ENCODE peak calls at places on chromosomes 16 and 17, in nine cellular contexts. E is H1, P is adrenal gland, R is tibial nerve, I is endothelial cell of umbilical vein, Y is GM12878, U is uterus, N is right lobe of liver, T is ovary. C is an unnamed sample.
A peak's percentile ranks its signal among the peaks of the same experiment; 100 is the strongest.

GRCh38 chr17:78736526-78737079 is 45.5 kb downstream of the CYTH1 start:
- DNase-seq in N (no peak), U (peak; percentile 52), I (peak; percentile 79), Y (no peak), R (peak; percentile 60), T (no peak), P (no peak), E (no peak), C (no peak)

GRCh38 chr17:37711113-37711512 is 33.7 kb downstream of the HNF1B start:
- DNase-seq in R (no peak), T (no peak), U (no peak), P (no peak), Y (no peak), E (no peak), N (no peak), I (no peak), C (no peak)

GRCh38 chr17:68539536-68540469 is 27.6 kb downstream of the PRKAR1A start:
- DNase-seq in T (no peak), U (peak; percentile 49), R (peak; percentile 48), Y (no peak), N (peak; percentile 55), E (no peak), P (no peak), I (no peak), C (no peak)

GRCh38 chr17:7220593-7221280 is 999 bp downstream of the ACADVL start:
- DNase-seq in N (peak; percentile 77), U (peak; percentile 52), Y (no peak), P (peak; percentile 80), R (no peak), I (peak; percentile 78), T (no peak), E (peak; percentile 73), C (no peak)

GRCh38 chr17:44409309-44410028 is 20.0 kb upstream of the ITGA2B start:
- DNase-seq in N (no peak), U (no peak), P (no peak), R (no peak), I (no peak), Y (no peak), T (no peak), E (no peak), C (no peak)

GRCh38 chr17:1485311-1485747 is 7.2 kb downstream of the MYO1C start:
- DNase-seq in R (no peak), T (peak; percentile 80), E (no peak), U (peak; percentile 64), Y (no peak), I (peak; percentile 26), P (peak; percentile 39), N (no peak), C (no peak)

GRCh38 chr16:47905771-47906170 is 250.0 kb downstream of the ABCC12 start:
- DNase-seq in P (no peak), R (no peak), E (no peak), N (no peak), I (no peak), T (no peak), U (no peak), Y (no peak), C (no peak)

GRCh38 chr17:31604936-31605335 is 213.5 kb downstream of the RAB11FIP4 start:
- DNase-seq in P (no peak), U (no peak), N (no peak), Y (no peak), T (no peak), R (no peak), E (no peak), I (no peak), C (no peak)

GRCh38 chr17:44362964-44363612 is 565 bp downstream of the FAM171A2 start:
- DNase-seq in R (no peak), P (no peak), U (peak; percentile 33), T (peak; percentile 60), I (peak; percentile 18), E (peak; percentile 66), N (peak; percentile 50), Y (no peak), C (no peak)

GRCh38 chr16:31071861-31072260 is 2.2 kb downstream of the ZNF668 start:
- DNase-seq in U (no peak), E (no peak), N (no peak), R (no peak), T (no peak), Y (no peak), P (no peak), I (peak; percentile 21), C (no peak)

GRCh38 chr17:2602597-2603017 is 9.2 kb downstream of the PAFAH1B1 start:
- DNase-seq in P (no peak), N (no peak), R (no peak), U (no peak), I (peak; percentile 24), E (no peak), T (no peak), Y (no peak), C (no peak)

DNA sequence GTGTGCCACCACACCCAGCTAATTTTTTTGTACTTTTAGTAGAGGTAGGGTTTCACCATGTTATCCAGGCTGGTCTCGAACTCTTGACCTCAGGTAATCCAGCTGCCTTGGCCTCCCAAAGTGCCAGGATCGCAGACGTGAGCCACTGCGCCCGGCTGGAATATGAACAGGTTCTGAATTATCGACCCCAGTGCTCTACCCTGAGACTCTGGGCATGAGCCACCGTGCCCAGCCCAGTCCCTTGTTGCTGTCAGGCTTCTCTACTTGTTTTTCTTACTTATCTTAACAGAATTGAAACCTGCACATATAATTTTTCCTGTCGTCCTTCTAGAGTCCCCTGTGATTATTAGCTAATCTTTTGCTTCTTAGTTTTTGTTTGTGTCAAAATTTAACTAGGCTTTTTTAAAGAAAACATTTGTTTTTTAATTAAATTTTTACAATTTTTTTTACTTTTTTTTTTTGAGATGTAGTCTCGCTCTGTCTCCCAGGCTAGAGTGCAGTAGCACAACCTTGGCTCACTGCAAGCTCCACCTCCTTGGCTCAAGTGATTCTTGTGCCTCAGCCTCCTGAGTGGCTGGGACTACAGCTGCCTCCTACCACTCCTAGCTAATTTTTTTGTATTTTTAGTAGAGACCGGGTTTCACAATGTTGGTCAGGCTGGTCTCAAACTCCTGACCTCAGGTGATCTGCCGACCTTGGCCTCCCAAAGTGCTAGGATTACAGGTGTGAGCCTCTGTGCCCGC is 66.7 kb downstream of the AP2B1 start:
- DNase-seq in I (no peak), U (no peak), N (no peak), E (no peak), R (no peak), Y (no peak), T (no peak), P (peak; percentile 31), C (no peak)
- TF ChIP-seq POLR2A in I (no peak), U (no peak), N (no peak), E (no peak), R (no peak), Y (no peak), T (no peak), P (no peak), C (no peak)

GRCh38 chr16:27235055-27235937 is 32.0 kb downstream of the KDM8 start:
- DNase-seq in N (peak; percentile 76), Y (peak; percentile 38), T (peak; percentile 86), I (peak; percentile 96), U (peak; percentile 83), R (peak; percentile 88), P (peak; percentile 91), E (no peak), C (peak; percentile 19)

GRCh38 chr16:27236635-27237228 is 31.8 kb downstream of the NSMCE1 start:
- DNase-seq in N (no peak), R (no peak), I (no peak), T (peak; percentile 3), E (no peak), U (no peak), Y (no peak), P (no peak), C (no peak)

GRCh38 chr16:27234603-27235002 is 31.3 kb downstream of the KDM8 start:
- DNase-seq in Y (no peak), I (no peak), T (no peak), P (no peak), R (no peak), E (no peak), U (no peak), N (no peak), C (no peak)

GRCh38 chr16:27237229-27238015 is 31.1 kb downstream of the NSMCE1 start:
- DNase-seq in E (no peak), R (no peak), U (peak; percentile 13), P (no peak), N (no peak), T (peak; percentile 34), Y (peak; percentile 82), I (peak; percentile 80), C (no peak)

DNA sequence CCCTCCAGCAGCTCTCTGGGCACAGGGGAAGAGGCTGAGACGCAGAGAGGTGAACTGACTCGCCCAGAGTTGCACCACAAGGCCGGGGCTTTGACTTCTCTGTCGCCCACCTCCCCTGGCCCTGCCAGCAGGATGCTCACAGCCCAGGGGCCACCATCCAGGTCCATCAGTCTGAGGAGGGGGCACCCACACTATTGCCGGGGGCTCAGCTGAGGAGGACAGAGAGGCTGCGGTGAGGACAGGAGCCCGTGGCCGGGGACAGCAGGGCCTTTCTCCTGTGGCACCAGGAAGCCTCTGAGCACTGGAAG is 32.6 kb downstream of the KDM8 start:
- DNase-seq in N (no peak), U (no peak), T (peak; percentile 37), I (no peak), E (no peak), R (no peak), P (no peak), Y (no peak), C (no peak)
- H3K4me1 ChIP-seq in N (peaks cover 12% of the 10 kb centered on the region), U (no peaks in the 10 kb centered on the region), T (peaks cover 7% of the 10 kb centered on the region), I (peaks cover 60% of the 10 kb centered on the region), E (no peaks in the 10 kb centered on the region), R (peaks cover 24% of the 10 kb centered on the region), P (peaks cover 43% of the 10 kb centered on the region), Y (peaks cover 56% of the 10 kb centered on the region), C (peaks cover 14% of the 10 kb centered on the region)

GRCh38 chr16:4475880-4476790 is at the start of gene HMOX2:
- DNase-seq in Y (peak; percentile 90), P (peak; percentile 91), E (peak; percentile 98), U (peak; percentile 95), I (peak; percentile 95), R (peak; percentile 90), N (peak; percentile 96), T (peak; percentile 96), C (peak; percentile 52)
- H3K4me3 ChIP-seq in Y (peak within 1 kb of the TSS; percentile 98), P (peak within 1 kb of the TSS; percentile 89), E (peak within 1 kb of the TSS; percentile 48), U (peak within 1 kb of the TSS; percentile 61), I (peak within 1 kb of the TSS; percentile 71), R (peak within 1 kb of the TSS; percentile 79), N (peak within 1 kb of the TSS; percentile 94), T (peak within 1 kb of the TSS; percentile 87), C (peak within 1 kb of the TSS; percentile 76)

GRCh38 chr17:42683407-42684031 is 1.2 kb downstream of the CNTNAP1 start:
- DNase-seq in U (peak; percentile 68), Y (no peak), N (no peak), E (peak; percentile 66), R (no peak), I (peak; percentile 32), T (peak; percentile 71), P (no peak), C (no peak)
- TF ChIP-seq POLR2A in U (no peak), Y (no peak), N (no peak), E (no peak), R (no peak), I (no peak), T (no peak), P (no peak), C (no peak)